ENCODE peak calls at places on chromosomes 7 and 10, in eight cellular contexts. H is Caco-2, B is cardiac fibroblast, Z is SHP77 treated with DMSO at 0.1 percent for 48 hours, C is amniotic stem cell, O is mucosa of gallbladder, A is SK-MEL-5, E is PC-9. M is an unnamed sample.

GRCh38 chr10:95755511-95756004 is 405 bp upstream of the ENTPD1 start:
- DNase-seq in Z (no peak), A (peak), O (peak), B (peak), E (no peak), C (no peak), H (peak), M (peak)

GRCh38 chr7:107242267-107242666 is 73.5 kb downstream of the HBP1 start:
- DNase-seq in H (no peak), E (no peak), C (no peak), B (no peak), O (no peak), A (no peak), Z (no peak), M (no peak)

GRCh38 chr7:151018421-151019129 is 5.7 kb downstream of the ATG9B start:
- DNase-seq in E (no peak), O (peak), H (no peak), C (no peak), B (no peak), A (no peak), Z (no peak), M (no peak)

GRCh38 chr7:131533151-131533559 is 23.3 kb downstream of the PODXL start:
- DNase-seq in A (no peak), E (no peak), C (no peak), Z (no peak), B (no peak), H (no peak), O (no peak), M (no peak)

GRCh38 chr7:46583606-46584005 is 662.5 kb upstream of the IGFBP3 start:
- DNase-seq in O (no peak), H (no peak), C (no peak), B (peak), E (peak), A (no peak), Z (no peak), M (peak)

GRCh38 chr10:124173298-124173900 is 80.0 kb upstream of the CHST15 start:
- DNase-seq in A (no peak), Z (no peak), E (no peak), C (no peak), H (no peak), O (no peak), B (no peak), M (no peak)

GRCh38 chr7:87599336-87599735 is 1.3 kb downstream of the ABCB1 start:
- DNase-seq in O (peak), Z (peak), A (no peak), B (no peak), C (no peak), E (no peak), H (peak), M (no peak)

GRCh38 chr10:129385600-129385999 is 81.4 kb upstream of the MGMT start:
- DNase-seq in O (no peak), B (no peak), H (no peak), C (no peak), Z (no peak), E (no peak), A (no peak), M (no peak)

GRCh38 chr7:116953372-116953726 is at the start of gene ST7:
- DNase-seq in A (peak), H (peak), Z (peak), B (peak), C (peak), E (peak), O (peak), M (peak)

GRCh38 chr10:73909716-73910115 is 1.2 kb upstream of the PLAU start:
- DNase-seq in B (no peak), Z (no peak), O (no peak), A (no peak), E (no peak), H (no peak), C (no peak), M (no peak)

GRCh38 chr7:87511510-87511909 is 36.0 kb upstream of the ABCB4 start:
- DNase-seq in C (no peak), A (no peak), Z (no peak), B (no peak), E (no peak), H (no peak), O (no peak), M (no peak)

GRCh38 chr7:16732828-16733227 is 20.7 kb upstream of the TSPAN13 start:
- DNase-seq in O (no peak), C (no peak), B (no peak), E (no peak), H (no peak), A (no peak), Z (no peak), M (no peak)

GRCh38 chr10:83218205-83218604 is 921.1 kb upstream of the GHITM start:
- DNase-seq in E (no peak), B (no peak), H (no peak), O (no peak), Z (no peak), C (no peak), A (no peak), M (no peak)

GRCh38 chr10:14653271-14654161 is 121.2 kb downstream of the FAM107B start:
- DNase-seq in O (peak), C (peak), E (peak), A (peak), Z (no peak), B (peak), H (peak), M (peak)

GRCh38 chr7:100921039-100921438 is 25.4 kb upstream of the ACHE start:
- DNase-seq in Z (no peak), E (no peak), C (no peak), A (no peak), H (no peak), O (no peak), B (no peak), M (no peak)

GRCh38 chr10:48598936-48599829 is 5.7 kb downstream of the ARHGAP22 start:
- DNase-seq in O (no peak), H (no peak), B (no peak), Z (no peak), C (no peak), A (no peak), E (no peak), M (no peak)

GRCh38 chr7:139798221-139798620 is 20.4 kb upstream of the HIPK2 start:
- DNase-seq in E (no peak), B (no peak), A (no peak), C (no peak), Z (no peak), H (no peak), O (no peak), M (no peak)

GRCh38 chr7:154729056-154729455 is 273.9 kb downstream of the PAXIP1 start:
- DNase-seq in B (no peak), E (no peak), A (no peak), H (no peak), C (no peak), O (no peak), Z (no peak), M (no peak)

GRCh38 chr10:42544945-42545344 is 93.4 kb downstream of the ZNF33B start:
- DNase-seq in Z (no peak), B (no peak), H (no peak), E (no peak), A (no peak), C (no peak), O (no peak), M (no peak)

GRCh38 chr10:119305860-119306513 is 98.6 kb downstream of the GRK5 start:
- DNase-seq in E (peak), O (peak), Z (no peak), C (no peak), A (no peak), H (no peak), B (peak), M (peak)

GRCh38 chr10:94223702-94224370 is 138.9 kb downstream of the NOC3L start:
- DNase-seq in B (no peak), A (no peak), Z (no peak), H (no peak), C (no peak), E (no peak), O (no peak), M (no peak)

GRCh38 chr7:619356-619840 is 99.8 kb upstream of the PDGFA start:
- DNase-seq in B (no peak), H (no peak), C (no peak), A (no peak), O (no peak), E (no peak), Z (no peak), M (no peak)

GRCh38 chr7:82141427-82141826 is 302.1 kb downstream of the CACNA2D1 start:
- DNase-seq in E (no peak), B (peak), Z (no peak), O (no peak), A (no peak), H (no peak), C (no peak), M (no peak)

GRCh38 chr7:114502454-114503254 is 88.0 kb downstream of the FOXP2 start:
- DNase-seq in H (no peak), Z (peak), C (no peak), A (peak), E (no peak), O (no peak), B (no peak), M (no peak)

GRCh38 chr7:132568962-132569361 is 7.3 kb downstream of the PLXNA4 start:
- DNase-seq in Z (no peak), O (no peak), E (no peak), H (no peak), B (no peak), A (no peak), C (no peak), M (no peak)

GRCh38 chr10:92573091-92573797 is 649 bp downstream of the IDE start:
- DNase-seq in C (no peak), E (no peak), A (peak), H (peak), O (peak), B (peak), Z (no peak), M (peak)

GRCh38 chr10:69281507-69282413 is 3.5 kb downstream of the HK1 start:
- DNase-seq in O (no peak), A (no peak), C (no peak), E (no peak), B (no peak), H (no peak), Z (no peak), M (no peak)

GRCh38 chr7:148110097-148110868 is 480.3 kb upstream of the C7orf33 start:
- DNase-seq in E (no peak), A (peak), H (peak), B (no peak), O (peak), Z (no peak), C (no peak), M (peak)

GRCh38 chr10:14486777-14487510 is 156.2 kb upstream of the FRMD4A start:
- DNase-seq in E (no peak), H (no peak), A (no peak), B (peak), C (no peak), O (no peak), Z (peak), M (no peak)

GRCh38 chr7:17099083-17099973 is 199.1 kb upstream of the AHR start:
- DNase-seq in Z (no peak), E (peak), O (peak), A (no peak), B (peak), H (peak), C (no peak), M (peak)

GRCh38 chr7:157138424-157139141 is at the start of gene UBE3C:
- DNase-seq in A (peak), C (peak), B (peak), E (peak), H (peak), Z (peak), O (peak), M (peak)

GRCh38 chr10:34045571-34046190 is 711.2 kb upstream of the NRP1 start:
- DNase-seq in Z (no peak), O (no peak), B (peak), C (peak), E (peak), A (no peak), H (no peak), M (no peak)

GRCh38 chr7:26508481-26508880 is 216.8 kb downstream of the SNX10 start:
- DNase-seq in H (no peak), C (no peak), O (no peak), A (no peak), B (no peak), E (no peak), Z (peak), M (no peak)